ENCODE peak calls at places on chromosomes 13 and 19, in ten cellular contexts. One of them, this sample, is unnamed.

GRCh38 chr13:79442706-79443105 is 36.7 kb upstream of the RBM26 start:
- DNase-seq in AG10803: no peak
- DNase-seq in fibroblast of the conjunctiva: no peak
- DNase-seq in activated CD4-positive, alpha-beta T cell treated with anti-CD3 and anti-CD28 coated beads, Interleukin-2, amount 50 U/mL, for 24 hours: no peak
- DNase-seq in CD8-positive, alpha-beta memory T cell: no peak
- DNase-seq in DMS153: no peak
- DNase-seq in AG09319: no peak
- DNase-seq in heart left ventricle: no peak
- DNase-seq in GM23248: peak
- DNase-seq in NCI-H1048: no peak
- DNase-seq in this sample: no peak

GRCh38 chr19:4647676-4648644 is 8.6 kb downstream of the TNFAIP8L1 start:
- DNase-seq in AG10803: no peak
- DNase-seq in fibroblast of the conjunctiva: no peak
- DNase-seq in activated CD4-positive, alpha-beta T cell treated with anti-CD3 and anti-CD28 coated beads, Interleukin-2, amount 50 U/mL, for 24 hours: no peak
- DNase-seq in CD8-positive, alpha-beta memory T cell: no peak
- DNase-seq in DMS153: peak
- DNase-seq in AG09319: no peak
- DNase-seq in heart left ventricle: peak
- DNase-seq in GM23248: no peak
- DNase-seq in NCI-H1048: no peak
- DNase-seq in this sample: no peak

GRCh38 chr13:93388701-93389100 is 162.1 kb downstream of the GPC6 start:
- DNase-seq in AG10803: no peak
- DNase-seq in fibroblast of the conjunctiva: peak
- DNase-seq in activated CD4-positive, alpha-beta T cell treated with anti-CD3 and anti-CD28 coated beads, Interleukin-2, amount 50 U/mL, for 24 hours: no peak
- DNase-seq in CD8-positive, alpha-beta memory T cell: no peak
- DNase-seq in DMS153: no peak
- DNase-seq in AG09319: no peak
- DNase-seq in heart left ventricle: no peak
- DNase-seq in GM23248: peak
- DNase-seq in NCI-H1048: no peak
- DNase-seq in this sample: no peak

GRCh38 chr13:65309906-65310305 is 1920.2 kb downstream of the PCDH9 start:
- DNase-seq in AG10803: no peak
- DNase-seq in fibroblast of the conjunctiva: no peak
- DNase-seq in activated CD4-positive, alpha-beta T cell treated with anti-CD3 and anti-CD28 coated beads, Interleukin-2, amount 50 U/mL, for 24 hours: no peak
- DNase-seq in CD8-positive, alpha-beta memory T cell: no peak
- DNase-seq in DMS153: no peak
- DNase-seq in AG09319: no peak
- DNase-seq in heart left ventricle: no peak
- DNase-seq in GM23248: no peak
- DNase-seq in NCI-H1048: no peak
- DNase-seq in this sample: no peak

GRCh38 chr19:42290523-42291436 is 11.2 kb upstream of the PRR19 start:
- DNase-seq in AG10803: no peak
- DNase-seq in fibroblast of the conjunctiva: no peak
- DNase-seq in activated CD4-positive, alpha-beta T cell treated with anti-CD3 and anti-CD28 coated beads, Interleukin-2, amount 50 U/mL, for 24 hours: no peak
- DNase-seq in CD8-positive, alpha-beta memory T cell: peak
- DNase-seq in DMS153: no peak
- DNase-seq in AG09319: no peak
- DNase-seq in heart left ventricle: no peak
- DNase-seq in GM23248: peak
- DNase-seq in NCI-H1048: no peak
- DNase-seq in this sample: peak

GRCh38 chr13:79781829-79782540 is 301.0 kb downstream of the NDFIP2 start:
- DNase-seq in AG10803: no peak
- DNase-seq in fibroblast of the conjunctiva: no peak
- DNase-seq in activated CD4-positive, alpha-beta T cell treated with anti-CD3 and anti-CD28 coated beads, Interleukin-2, amount 50 U/mL, for 24 hours: no peak
- DNase-seq in CD8-positive, alpha-beta memory T cell: no peak
- DNase-seq in DMS153: no peak
- DNase-seq in AG09319: no peak
- DNase-seq in heart left ventricle: no peak
- DNase-seq in GM23248: peak
- DNase-seq in NCI-H1048: no peak
- DNase-seq in this sample: no peak

GRCh38 chr19:45100797-45101196 is 7.8 kb downstream of the PPP1R37 start:
- DNase-seq in AG10803: no peak
- DNase-seq in fibroblast of the conjunctiva: no peak
- DNase-seq in activated CD4-positive, alpha-beta T cell treated with anti-CD3 and anti-CD28 coated beads, Interleukin-2, amount 50 U/mL, for 24 hours: no peak
- DNase-seq in CD8-positive, alpha-beta memory T cell: no peak
- DNase-seq in DMS153: no peak
- DNase-seq in AG09319: no peak
- DNase-seq in heart left ventricle: no peak
- DNase-seq in GM23248: peak
- DNase-seq in NCI-H1048: no peak
- DNase-seq in this sample: no peak

GRCh38 chr19:55341191-55342043 is 1.7 kb downstream of the KMT5C start:
- DNase-seq in AG10803: peak
- DNase-seq in fibroblast of the conjunctiva: no peak
- DNase-seq in activated CD4-positive, alpha-beta T cell treated with anti-CD3 and anti-CD28 coated beads, Interleukin-2, amount 50 U/mL, for 24 hours: no peak
- DNase-seq in CD8-positive, alpha-beta memory T cell: peak
- DNase-seq in DMS153: peak
- DNase-seq in AG09319: no peak
- DNase-seq in heart left ventricle: peak
- DNase-seq in GM23248: peak
- DNase-seq in NCI-H1048: no peak
- DNase-seq in this sample: peak

GRCh38 chr13:37406031-37406430 is 192.5 kb downstream of the POSTN start:
- DNase-seq in AG10803: no peak
- DNase-seq in fibroblast of the conjunctiva: no peak
- DNase-seq in activated CD4-positive, alpha-beta T cell treated with anti-CD3 and anti-CD28 coated beads, Interleukin-2, amount 50 U/mL, for 24 hours: no peak
- DNase-seq in CD8-positive, alpha-beta memory T cell: no peak
- DNase-seq in DMS153: no peak
- DNase-seq in AG09319: no peak
- DNase-seq in heart left ventricle: no peak
- DNase-seq in GM23248: no peak
- DNase-seq in NCI-H1048: no peak
- DNase-seq in this sample: no peak

GRCh38 chr19:771332-771785 is 20.4 kb downstream of the MISP start:
- DNase-seq in AG10803: peak
- DNase-seq in fibroblast of the conjunctiva: no peak
- DNase-seq in activated CD4-positive, alpha-beta T cell treated with anti-CD3 and anti-CD28 coated beads, Interleukin-2, amount 50 U/mL, for 24 hours: no peak
- DNase-seq in CD8-positive, alpha-beta memory T cell: no peak
- DNase-seq in DMS153: no peak
- DNase-seq in AG09319: no peak
- DNase-seq in heart left ventricle: no peak
- DNase-seq in GM23248: peak
- DNase-seq in NCI-H1048: no peak
- DNase-seq in this sample: peak